ENCODE peak calls at places on chromosomes 13 and 19, in five cellular contexts. I, O, X, S and W are unnamed samples.

GRCh38 chr13:87999141-87999765 is 328.1 kb downstream of the SLITRK5 start:
- DNase-seq in I (no peak), O (peak; percentile 78), X (no peak), S (no peak), W (no peak)

GRCh38 chr13:110266431-110266809 is 40.5 kb downstream of the COL4A1 start:
- DNase-seq in I (no peak), O (no peak), X (no peak), S (no peak), W (no peak)

GRCh38 chr13:43905435-43906031 is 25.8 kb downstream of the LACC1 start:
- DNase-seq in I (no peak), O (no peak), X (no peak), S (no peak), W (no peak)

GRCh38 chr19:51131780-51132680 is 7.3 kb downstream of the SIGLEC9 start:
- DNase-seq in I (peak; percentile 60), O (peak; percentile 3), X (no peak), S (peak; percentile 51), W (peak; percentile 71)

GRCh38 chr19:4378886-4379285 is 21.5 kb downstream of the SH3GL1 start:
- DNase-seq in I (no peak), O (no peak), X (no peak), S (no peak), W (no peak)

GRCh38 chr19:42032428-42032827 is 37.6 kb downstream of the GRIK5 start:
- DNase-seq in I (no peak), O (no peak), X (no peak), S (no peak), W (no peak)

GRCh38 chr19:39405930-39406655 is 554 bp upstream of the ZFP36 start:
- DNase-seq in I (no peak), O (no peak), X (no peak), S (peak; percentile 90), W (no peak)

GRCh38 chr13:32314271-32314967 is 744 bp downstream of the ZAR1L start:
- DNase-seq in I (peak; percentile 48), O (no peak), X (no peak), S (no peak), W (peak; percentile 46)

GRCh38 chr19:33000910-33001309 is 28.9 kb downstream of the FAAP24 start:
- DNase-seq in I (no peak), O (no peak), X (no peak), S (no peak), W (no peak)

GRCh38 chr13:94169783-94170513 is 309.5 kb downstream of the DCT start:
- DNase-seq in I (peak; percentile 26), O (no peak), X (no peak), S (no peak), W (peak; percentile 30)